ENCODE peak calls at places on chromosomes 6 and 20, in five cellular contexts. D is OCI-LY7, I is aorta, V is A549, M is small intestine. T is an unnamed sample. For H3K4me1, the result is how much of the 10 kb centered on the place peaks cover.

GRCh38 chr20:52118233-52118632 is 73.3 kb downstream of the ZFP64 start:
- DNase-seq in I (no peak), D (no peak), V (no peak), M (no peak), T (no peak)

GRCh38 chr6:36235309-36235708 is 34.6 kb upstream of the PNPLA1 start:
- DNase-seq in D (no peak), M (peak), V (no peak), I (no peak), T (no peak)

GRCh38 chr6:152950240-152950639 is 32.6 kb downstream of the FBXO5 start:
- DNase-seq in M (no peak), V (no peak), D (no peak), I (no peak), T (no peak)

GRCh38 chr6:15623282-15624116 is 39.3 kb downstream of the DTNBP1 start:
- DNase-seq in V (peak), I (no peak), M (peak), D (peak), T (no peak)

GRCh38 chr6:157650261-157650640 is 172.8 kb upstream of the SNX9 start:
- DNase-seq in D (no peak), M (no peak), I (peak), V (no peak), T (no peak)

GRCh38 chr20:37525810-37526209 is 1.9 kb downstream of the BLCAP start:
- DNase-seq in I (no peak), V (no peak), M (peak), D (no peak), T (no peak)

GRCh38 chr6:79009819-79010218 is 68.2 kb downstream of the PHIP start:
- DNase-seq in I (no peak), V (no peak), M (no peak), D (no peak), T (no peak)

GRCh38 chr20:330233-331149 is 5.1 kb downstream of the SOX12 start:
- DNase-seq in V (peak), M (peak), I (peak), D (peak), T (no peak)

GRCh38 chr6:108627692-108628565 is 67.2 kb downstream of the FOXO3 start:
- DNase-seq in M (no peak), I (no peak), D (no peak), V (no peak), T (no peak)

GRCh38 chr6:54665246-54665645 is 181.3 kb upstream of the FAM83B start:
- DNase-seq in M (no peak), V (no peak), I (no peak), D (no peak), T (no peak)

GRCh38 chr6:101851911-101852310 is 458.4 kb downstream of the GRIK2 start:
- DNase-seq in I (no peak), M (no peak), D (no peak), V (no peak), T (no peak)

GRCh38 chr6:107801195-107801594 is 22.9 kb downstream of the SCML4 start:
- DNase-seq in M (no peak), I (no peak), D (no peak), V (no peak), T (no peak)

GRCh38 chr6:127761084-127761483 is 139.8 kb downstream of the THEMIS start:
- DNase-seq in M (no peak), V (no peak), D (no peak), I (no peak), T (no peak)

GRCh38 chr6:18078875-18079274 is 43.6 kb downstream of the NHLRC1 start:
- DNase-seq in I (no peak), M (no peak), D (no peak), V (no peak), T (no peak)

GRCh38 chr6:85677243-85677956 is 34.7 kb upstream of the SYNCRIP start:
- DNase-seq in I (no peak), M (peak), D (peak), V (no peak), T (no peak)

GRCh38 chr6:85390105-85390728 is 59.7 kb upstream of the NT5E start:
- DNase-seq in D (no peak), M (peak), I (no peak), V (no peak), T (no peak)

GRCh38 chr6:7770111-7770510 is 44.2 kb downstream of the BMP6 start:
- DNase-seq in V (no peak), I (no peak), D (no peak), M (no peak), T (no peak)

GRCh38 chr6:92044312-92044711 is 1375.0 kb downstream of the EPHA7 start:
- DNase-seq in M (no peak), I (no peak), V (no peak), D (no peak), T (no peak)

GRCh38 chr6:12637960-12638641 is 78.5 kb upstream of the PHACTR1 start:
- DNase-seq in I (peak), D (peak), V (peak), M (peak), T (peak)

GRCh38 chr20:63163596-63164560 is 52.1 kb downstream of the YTHDF1 start:
- DNase-seq in I (peak), M (no peak), D (no peak), V (no peak), T (peak)

GRCh38 chr6:112443118-112443641 is 96.0 kb downstream of the RFPL4B start:
- DNase-seq in V (no peak), D (no peak), M (no peak), I (no peak), T (no peak)

GRCh38 chr20:23298926-23299672 is 51.5 kb upstream of the NXT1 start:
- DNase-seq in M (no peak), D (no peak), I (no peak), V (no peak), T (no peak)

GRCh38 chr6:14596410-14596809 is 478.8 kb downstream of the CD83 start:
- DNase-seq in I (no peak), V (peak), D (no peak), M (peak), T (no peak)

GRCh38 chr20:37358366-37359150 is 12.6 kb downstream of the SRC start:
- DNase-seq in V (no peak), D (no peak), M (no peak), I (peak), T (no peak)

GRCh38 chr6:163392533-163392932 is 22.0 kb upstream of the QKI start:
- DNase-seq in I (no peak), V (no peak), D (no peak), M (no peak), T (no peak)

GRCh38 chr6:21710908-21711627 is 117.5 kb downstream of the SOX4 start:
- DNase-seq in I (no peak), V (no peak), M (no peak), D (no peak), T (no peak)

GRCh38 chr6:20211037-20211940 is 980 bp downstream of the MBOAT1 start:
- DNase-seq in V (no peak), D (no peak), I (no peak), M (peak), T (no peak)

GRCh38 chr6:44898296-44898930 is 429.7 kb upstream of the RUNX2 start:
- DNase-seq in I (peak), D (no peak), V (no peak), M (no peak), T (peak)

GRCh38 chr6:85756982-85757381 is 114.3 kb upstream of the SYNCRIP start:
- DNase-seq in V (peak), M (peak), D (peak), I (no peak), T (no peak)

GRCh38 chr6:149544646-149545257 is 1.1 kb downstream of the PPIL4 start:
- DNase-seq in M (peak), I (no peak), V (no peak), D (no peak), T (no peak)

GRCh38 chr6:6196762-6197161 is 123.7 kb downstream of the F13A1 start:
- DNase-seq in D (no peak), V (no peak), M (no peak), I (no peak), T (no peak)

GRCh38 chr6:149450679-149451360 is 34.0 kb downstream of the ZC3H12D start:
- DNase-seq in V (no peak), I (peak), M (peak), D (no peak), T (peak)

GRCh38 chr6:136594671-136595070 is 44.4 kb upstream of the MAP7 start:
- DNase-seq in I (no peak), V (no peak), D (no peak), M (no peak), T (no peak)
- H3K4me3 ChIP-seq in I (no peak), V (no peak), D (no peak), M (no peak), T (no peak)

GRCh38 chr20:58402305-58402704 is 13.3 kb downstream of the VAPB start:
- DNase-seq in V (no peak), I (no peak), M (no peak), D (no peak), T (no peak)

GRCh38 chr20:58401123-58401639 is 12.2 kb downstream of the VAPB start:
- DNase-seq in V (no peak), I (no peak), D (no peak), M (no peak), T (no peak)

GRCh38 chr20:58402827-58403226 is 13.8 kb downstream of the VAPB start:
- DNase-seq in V (no peak), D (no peak), M (no peak), I (no peak), T (no peak)

GRCh38 chr20:58405504-58406291 is 16.7 kb downstream of the VAPB start:
- DNase-seq in I (no peak), D (no peak), V (no peak), M (no peak), T (no peak)

DNA sequence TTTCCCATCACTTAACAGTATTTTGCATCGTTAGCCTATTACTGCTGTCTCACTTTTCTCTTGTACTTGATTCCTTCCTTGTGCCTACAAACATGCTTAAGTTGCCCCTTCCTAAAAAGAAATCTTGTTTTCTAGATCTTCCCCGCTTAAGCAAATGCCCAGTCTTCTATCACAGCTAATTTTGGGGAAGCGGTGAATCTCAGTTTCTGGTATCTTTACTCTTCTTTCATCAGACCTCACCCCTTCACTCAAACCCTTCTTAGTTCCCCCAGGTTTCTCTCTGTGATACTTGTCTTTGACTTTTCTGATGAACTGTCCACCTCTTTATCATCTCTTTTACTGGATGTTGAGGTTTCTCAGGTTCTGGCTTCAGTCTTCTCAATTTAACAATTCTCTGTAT is 14.2 kb downstream of the VAPB start:
- DNase-seq in M (no peak), V (no peak), I (no peak), D (no peak), T (no peak)
- H3K4me1 ChIP-seq in M (under half), V (under half), I (under half), D (under half), T (under half)

GRCh38 chr20:31835977-31836852 is 9.2 kb downstream of the FOXS1 start:
- DNase-seq in M (peak), I (peak), V (peak), D (no peak), T (peak)
- H3K27ac ChIP-seq in M (no peak), I (no peak), V (peak), D (no peak), T (no peak)

GRCh38 chr6:169775321-169775720 is 23.9 kb downstream of the ERMARD start:
- DNase-seq in M (no peak), I (no peak), D (no peak), V (no peak), T (no peak)
- H3K4me3 ChIP-seq in M (no peak), I (no peak), D (no peak), V (no peak), T (no peak)

GRCh38 chr6:32843321-32843978 is 397 bp downstream of the PSMB8 start:
- DNase-seq in D (peak), V (no peak), M (peak), I (no peak), T (no peak)

GRCh38 chr6:32843979-32844838 is at the start of gene PSMB8:
- DNase-seq in I (peak), V (peak), M (peak), D (peak), T (peak)

GRCh38 chr6:32840604-32841246 is 2.2 kb upstream of the TAP2 start:
- DNase-seq in V (no peak), D (no peak), M (no peak), I (no peak), T (no peak)

GRCh38 chr6:32842021-32842650 is 1.7 kb downstream of the PSMB8 start:
- DNase-seq in D (no peak), I (no peak), M (no peak), V (no peak), T (no peak)

GRCh38 chr6:32842690-32843089 is 1.2 kb downstream of the PSMB8 start:
- DNase-seq in I (no peak), M (peak), V (no peak), D (no peak), T (no peak)
- H3K4me1 ChIP-seq in I (under half), M (under half), V (under half), D (half or more), T (half or more)

GRCh38 chr6:151351146-151351700 is 40.1 kb downstream of the ZBTB2 start:
- DNase-seq in I (no peak), M (no peak), D (no peak), V (no peak), T (no peak)
- H3K27ac ChIP-seq in I (no peak), M (no peak), D (no peak), V (no peak), T (no peak)

DNA sequence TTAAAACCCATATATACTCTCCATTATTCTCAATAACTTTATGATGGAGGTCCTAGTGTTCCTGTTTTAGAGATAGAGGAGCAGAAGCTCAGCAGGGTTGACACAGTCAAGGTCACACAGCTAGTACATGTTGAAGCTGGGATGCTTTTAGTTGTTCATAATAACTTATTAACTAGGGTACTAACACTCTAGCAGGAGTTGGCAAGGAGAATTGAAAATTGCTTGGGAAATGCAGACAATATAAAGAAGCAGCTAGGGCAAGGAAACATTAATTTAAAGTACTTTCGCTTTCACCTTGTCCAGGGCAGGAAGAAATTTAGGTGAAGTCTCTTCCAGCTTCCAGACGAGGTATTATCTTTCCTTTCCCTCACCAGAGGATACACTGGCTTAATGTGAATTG is 133.7 kb downstream of the RCAN2 start:
- DNase-seq in I (no peak), V (no peak), D (no peak), M (peak), T (no peak)
- H3K4me3 ChIP-seq in I (no peak), V (no peak), D (peak), M (no peak), T (no peak)

DNA sequence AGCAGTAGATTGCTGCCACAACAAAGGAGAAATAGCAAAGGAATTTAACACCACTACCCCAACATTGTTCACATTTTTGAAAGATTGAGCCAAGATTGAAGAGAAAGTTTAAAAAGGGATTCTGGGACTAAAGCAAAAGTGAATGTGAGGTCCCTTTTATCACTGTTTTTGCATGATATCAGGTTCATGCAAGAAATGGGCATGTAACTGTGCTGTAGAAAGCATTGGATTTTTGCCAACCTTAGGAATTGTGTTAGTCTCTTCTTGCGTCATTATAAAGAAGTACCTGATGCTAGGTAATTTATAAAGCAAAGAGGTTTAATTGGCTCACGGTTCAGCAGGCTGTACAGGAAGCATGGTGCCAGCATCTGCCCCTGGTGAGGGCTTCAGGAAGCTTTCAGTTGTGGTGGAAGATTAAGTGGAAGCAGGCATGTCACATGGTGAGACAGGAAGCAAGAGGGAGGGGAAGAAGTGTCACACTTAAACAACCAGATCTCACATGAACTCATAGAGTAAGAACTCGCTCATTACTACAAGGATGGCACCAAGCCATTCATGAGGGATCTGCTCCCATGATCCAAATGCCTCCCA is 4.6 kb upstream of the GJB7 start:
- DNase-seq in I (no peak), V (no peak), M (no peak), D (peak), T (no peak)
- H3K4me1 ChIP-seq in I (under half), V (under half), M (under half), D (under half), T (under half)

GRCh38 chr6:159716247-159717086 is 10.8 kb upstream of the WTAP start:
- DNase-seq in M (no peak), V (no peak), I (no peak), D (no peak), T (no peak)
- H3K27ac ChIP-seq in M (no peak), V (peak), I (peak), D (no peak), T (peak)

T was measured in left lung.